ENCODE peak calls at places on chromosomes 1 and 21, in seven cellular contexts. K is adrenal gland, T is substantia nigra, F is astrocyte, P is colonic mucosa, N is Kasumi-1, M is mesothelial cell of epicardium. O is an unnamed sample.

GRCh38 chr21:37601915-37602314 is 235.3 kb downstream of the DYRK1A start:
- DNase-seq in K (no peak), T (no peak), F (no peak), P (no peak), N (no peak), M (no peak), O (no peak)

GRCh38 chr1:26861286-26861701 is 1.7 kb upstream of the SFN start:
- DNase-seq in K (no peak), T (no peak), F (no peak), P (no peak), N (peak; percentile 49), M (no peak), O (peak; percentile 59)

GRCh38 chr1:64948905-64949833 is 17.2 kb downstream of the JAK1 start:
- DNase-seq in K (no peak), T (no peak), F (no peak), P (no peak), N (peak; percentile 20), M (no peak), O (peak; percentile 48)

GRCh38 chr1:67105508-67105907 is 29.3 kb downstream of the C1orf141 start:
- DNase-seq in K (no peak), T (no peak), F (no peak), P (peak; percentile 37), N (no peak), M (no peak), O (no peak)

GRCh38 chr21:31398574-31398973 is 54.5 kb upstream of the TIAM1 start:
- DNase-seq in K (no peak), T (no peak), F (no peak), P (no peak), N (no peak), M (no peak), O (no peak)

GRCh38 chr1:60133848-60134247 is 60.3 kb upstream of the C1orf87 start:
- DNase-seq in K (no peak), T (no peak), F (peak; percentile 90), P (no peak), N (no peak), M (no peak), O (peak; percentile 33)

GRCh38 chr1:42777860-42778259 is 6.9 kb upstream of the TMEM269 start:
- DNase-seq in K (peak; percentile 38), T (peak; percentile 15), F (no peak), P (peak; percentile 26), N (peak; percentile 72), M (no peak), O (no peak)

GRCh38 chr21:35048706-35049617 is at the start of gene RUNX1:
- DNase-seq in K (peak; percentile 47), T (no peak), F (peak; percentile 95), P (peak; percentile 50), N (peak; percentile 98), M (no peak), O (peak; percentile 61)

GRCh38 chr1:214862421-214862820 is 220.1 kb upstream of the KCNK2 start:
- DNase-seq in K (no peak), T (no peak), F (peak; percentile 44), P (no peak), N (no peak), M (no peak), O (no peak)

GRCh38 chr1:159960721-159961381 is 6.8 kb upstream of the SLAMF9 start:
- DNase-seq in K (no peak), T (no peak), F (peak; percentile 86), P (peak; percentile 81), N (no peak), M (no peak), O (peak; percentile 99)

GRCh38 chr1:150981177-150981804 is 801 bp upstream of the ANXA9 start:
- DNase-seq in K (no peak), T (no peak), F (no peak), P (peak; percentile 57), N (no peak), M (no peak), O (peak; percentile 90)

GRCh38 chr1:170168263-170168662 is 22.5 kb downstream of the NTMT2 start:
- DNase-seq in K (no peak), T (no peak), F (peak; percentile 48), P (no peak), N (peak; percentile 32), M (no peak), O (no peak)

GRCh38 chr1:167476061-167476460 is 42.3 kb downstream of the CD247 start:
- DNase-seq in K (no peak), T (no peak), F (no peak), P (no peak), N (no peak), M (no peak), O (no peak)

GRCh38 chr1:34885405-34886247 is 26.1 kb upstream of the SMIM12 start:
- DNase-seq in K (no peak), T (no peak), F (peak; percentile 2), P (peak; percentile 73), N (no peak), M (peak; percentile 71), O (no peak)

GRCh38 chr1:235105051-235106043 is 23.3 kb downstream of the TOMM20 start:
- DNase-seq in K (no peak), T (no peak), F (no peak), P (no peak), N (no peak), M (no peak), O (no peak)

GRCh38 chr1:15989776-15990175 is 13.9 kb upstream of the ZBTB17 start:
- DNase-seq in K (no peak), T (no peak), F (no peak), P (no peak), N (no peak), M (no peak), O (no peak)

GRCh38 chr1:247390116-247390791 is 25.7 kb upstream of the NLRP3 start:
- DNase-seq in K (peak; percentile 85), T (peak; percentile 57), F (peak; percentile 27), P (peak; percentile 88), N (peak; percentile 99), M (peak; percentile 80), O (peak; percentile 59)

GRCh38 chr1:107477233-107477632 is 336.4 kb downstream of the NTNG1 start:
- DNase-seq in K (no peak), T (no peak), F (no peak), P (peak; percentile 28), N (no peak), M (no peak), O (no peak)

GRCh38 chr21:42663860-42664535 is 10.6 kb downstream of the PDE9A start:
- DNase-seq in K (no peak), T (no peak), F (no peak), P (no peak), N (no peak), M (no peak), O (no peak)

O was measured in NCI-H226.